ENCODE peak calls at places on chromosomes 11 and 22, in ten cellular contexts. P, T, M, H, L, K, Z, V, R and A are unnamed samples.

GRCh38 chr22:29647954-29648737 is 44.7 kb downstream of the NF2 start:
- DNase-seq in P (no peak), T (no peak), M (no peak), H (no peak), L (no peak), K (no peak), Z (no peak), V (no peak), R (no peak), A (no peak)

GRCh38 chr11:44977493-44977984 is 26.9 kb upstream of the TP53I11 start:
- DNase-seq in P (no peak), T (peak), M (no peak), H (no peak), L (no peak), K (no peak), Z (peak), V (no peak), R (peak), A (no peak)

GRCh38 chr11:1129143-1129665 is 28.5 kb upstream of the MUC5AC start:
- DNase-seq in P (peak), T (peak), M (no peak), H (no peak), L (no peak), K (no peak), Z (no peak), V (no peak), R (no peak), A (peak)

GRCh38 chr22:22073769-22074561 is 91.4 kb upstream of the TOP3B start:
- DNase-seq in P (no peak), T (no peak), M (no peak), H (no peak), L (no peak), K (no peak), Z (no peak), V (no peak), R (no peak), A (no peak)

GRCh38 chr11:113475160-113475761 is at the start of gene DRD2:
- DNase-seq in P (no peak), T (peak), M (peak), H (peak), L (peak), K (no peak), Z (peak), V (no peak), R (no peak), A (no peak)

GRCh38 chr11:7486731-7487130 is 1.4 kb downstream of the OLFML1 start:
- DNase-seq in P (no peak), T (no peak), M (no peak), H (no peak), L (no peak), K (no peak), Z (no peak), V (no peak), R (no peak), A (no peak)

GRCh38 chr11:62108017-62108750 is 15.6 kb upstream of the INCENP start:
- DNase-seq in P (no peak), T (peak), M (peak), H (no peak), L (peak), K (peak), Z (peak), V (no peak), R (peak), A (no peak)

GRCh38 chr11:89184021-89184420 is 6.3 kb downstream of the TYR start:
- DNase-seq in P (no peak), T (no peak), M (no peak), H (no peak), L (no peak), K (no peak), Z (no peak), V (no peak), R (no peak), A (no peak)

GRCh38 chr11:110076388-110076965 is 16.7 kb upstream of the ZC3H12C start:
- DNase-seq in P (no peak), T (no peak), M (peak), H (peak), L (peak), K (no peak), Z (no peak), V (no peak), R (no peak), A (no peak)

GRCh38 chr22:30044369-30044768 is 35.9 kb upstream of the HORMAD2 start:
- DNase-seq in P (no peak), T (peak), M (no peak), H (no peak), L (no peak), K (peak), Z (peak), V (no peak), R (no peak), A (peak)

GRCh38 chr11:78319453-78319955 is 98.1 kb downstream of the GAB2 start:
- DNase-seq in P (no peak), T (no peak), M (no peak), H (no peak), L (no peak), K (no peak), Z (peak), V (no peak), R (no peak), A (no peak)

GRCh38 chr22:22800716-22801115 is 86.9 kb upstream of the IGLL5 start:
- DNase-seq in P (no peak), T (no peak), M (peak), H (no peak), L (no peak), K (no peak), Z (no peak), V (no peak), R (no peak), A (no peak)

GRCh38 chr22:42978453-42979103 is 36.4 kb downstream of the PACSIN2 start:
- DNase-seq in P (no peak), T (peak), M (no peak), H (no peak), L (no peak), K (no peak), Z (no peak), V (no peak), R (no peak), A (no peak)

GRCh38 chr22:41699264-41700104 is at the start of gene MEI1:
- DNase-seq in P (peak), T (no peak), M (no peak), H (peak), L (no peak), K (no peak), Z (no peak), V (peak), R (peak), A (peak)

GRCh38 chr11:108009497-108010360 is 1.0 kb downstream of the CUL5 start:
- DNase-seq in P (no peak), T (no peak), M (peak), H (no peak), L (no peak), K (no peak), Z (no peak), V (no peak), R (no peak), A (no peak)

GRCh38 chr11:12134239-12134590 is 23.8 kb downstream of the MICAL2 start:
- DNase-seq in P (peak), T (no peak), M (no peak), H (no peak), L (no peak), K (no peak), Z (no peak), V (no peak), R (no peak), A (no peak)

GRCh38 chr11:118427707-118428106 is 8.6 kb upstream of the KMT2A start:
- DNase-seq in P (no peak), T (no peak), M (no peak), H (no peak), L (no peak), K (no peak), Z (no peak), V (no peak), R (no peak), A (no peak)

GRCh38 chr11:117230286-117230961 is 1.4 kb downstream of the PCSK7 start:
- DNase-seq in P (no peak), T (no peak), M (no peak), H (no peak), L (no peak), K (no peak), Z (no peak), V (no peak), R (no peak), A (peak)

GRCh38 chr11:84289381-84289906 is 1003.3 kb upstream of the CCDC90B start:
- DNase-seq in P (no peak), T (no peak), M (no peak), H (no peak), L (no peak), K (no peak), Z (no peak), V (no peak), R (no peak), A (no peak)

GRCh38 chr11:125165664-125166346 is 1.3 kb downstream of the PKNOX2 start:
- DNase-seq in P (no peak), T (no peak), M (no peak), H (no peak), L (no peak), K (no peak), Z (no peak), V (no peak), R (no peak), A (no peak)

GRCh38 chr11:46348986-46349401 is 1.7 kb downstream of the DGKZ start:
- DNase-seq in P (no peak), T (no peak), M (no peak), H (no peak), L (no peak), K (no peak), Z (no peak), V (peak), R (no peak), A (peak)

GRCh38 chr11:57391546-57391945 is 1.1 kb upstream of the PRG2 start:
- DNase-seq in P (no peak), T (no peak), M (no peak), H (no peak), L (no peak), K (no peak), Z (no peak), V (no peak), R (no peak), A (no peak)

GRCh38 chr22:28648792-28649191 is 30.8 kb downstream of the TTC28 start:
- DNase-seq in P (no peak), T (no peak), M (no peak), H (no peak), L (no peak), K (no peak), Z (no peak), V (no peak), R (no peak), A (no peak)

GRCh38 chr11:70761094-70761905 is 363.0 kb downstream of the CTTN start:
- DNase-seq in P (no peak), T (no peak), M (peak), H (no peak), L (no peak), K (no peak), Z (no peak), V (no peak), R (no peak), A (no peak)

GRCh38 chr11:72685560-72686480 is 11.6 kb upstream of the PDE2A start:
- DNase-seq in P (no peak), T (no peak), M (no peak), H (no peak), L (no peak), K (no peak), Z (no peak), V (no peak), R (no peak), A (peak)

GRCh38 chr11:96055706-96056387 is 131.9 kb upstream of the MTMR2 start:
- DNase-seq in P (no peak), T (peak), M (no peak), H (no peak), L (no peak), K (no peak), Z (no peak), V (peak), R (no peak), A (no peak)

GRCh38 chr22:45860201-45860600 is 116.8 kb downstream of the WNT7B start:
- DNase-seq in P (no peak), T (no peak), M (no peak), H (no peak), L (no peak), K (no peak), Z (no peak), V (no peak), R (no peak), A (no peak)

GRCh38 chr22:48888466-48889208 is 939.0 kb downstream of the BRD1 start:
- DNase-seq in P (no peak), T (no peak), M (no peak), H (no peak), L (no peak), K (no peak), Z (no peak), V (no peak), R (no peak), A (peak)

GRCh38 chr11:75249704-75250103 is 9.1 kb downstream of the TPBGL start:
- DNase-seq in P (no peak), T (no peak), M (no peak), H (no peak), L (no peak), K (no peak), Z (no peak), V (no peak), R (no peak), A (no peak)

GRCh38 chr22:27775698-27776409 is 25.7 kb downstream of the MN1 start:
- DNase-seq in P (no peak), T (no peak), M (no peak), H (peak), L (peak), K (no peak), Z (no peak), V (no peak), R (no peak), A (no peak)

GRCh38 chr22:49202226-49202625 is 625.4 kb downstream of the BRD1 start:
- DNase-seq in P (no peak), T (no peak), M (no peak), H (no peak), L (no peak), K (no peak), Z (no peak), V (no peak), R (no peak), A (peak)

GRCh38 chr11:61954106-61955030 is 4.2 kb downstream of the BEST1 start:
- DNase-seq in P (no peak), T (no peak), M (peak), H (no peak), L (no peak), K (no peak), Z (no peak), V (no peak), R (peak), A (peak)

GRCh38 chr11:10026514-10026913 is 267.5 kb downstream of the SBF2 start:
- DNase-seq in P (no peak), T (no peak), M (no peak), H (no peak), L (no peak), K (no peak), Z (no peak), V (no peak), R (no peak), A (no peak)

GRCh38 chr11:36056160-36056751 is 112.4 kb downstream of the LDLRAD3 start:
- DNase-seq in P (no peak), T (peak), M (peak), H (peak), L (peak), K (no peak), Z (no peak), V (no peak), R (peak), A (no peak)

GRCh38 chr11:122099345-122100045 is 16.5 kb downstream of the BLID start:
- DNase-seq in P (no peak), T (no peak), M (no peak), H (no peak), L (no peak), K (no peak), Z (peak), V (no peak), R (no peak), A (no peak)

GRCh38 chr11:103488579-103488978 is 379.4 kb downstream of the DYNC2H1 start:
- DNase-seq in P (no peak), T (no peak), M (no peak), H (no peak), L (no peak), K (no peak), Z (no peak), V (no peak), R (no peak), A (no peak)

GRCh38 chr22:29205260-29205597 is 467 bp upstream of the EMID1 start:
- DNase-seq in P (no peak), T (no peak), M (no peak), H (no peak), L (no peak), K (no peak), Z (no peak), V (no peak), R (no peak), A (no peak)

GRCh38 chr11:61904539-61905048 is 12.8 kb downstream of the RAB3IL1 start:
- DNase-seq in P (no peak), T (peak), M (peak), H (no peak), L (peak), K (no peak), Z (no peak), V (no peak), R (no peak), A (peak)